ENCODE peak calls at places on chromosome 6, in ten cellular contexts. E, C, Y, R, S, Z, O, V, F and G are unnamed samples.

GRCh38 chr6:111087106-111087835 is at the start of gene SLC16A10:
- DNase-seq in O (no peak), E (peak), Z (peak), R (peak), S (peak), C (peak), V (peak), Y (peak), F (peak), G (peak)

GRCh38 chr6:155185544-155185943 is 78.3 kb upstream of the CLDN20 start:
- DNase-seq in R (peak), Z (peak), Y (no peak), V (peak), F (peak), E (peak), O (peak), S (peak), C (no peak), G (peak)

GRCh38 chr6:37314803-37315515 is 38.8 kb upstream of the RNF8 start:
- DNase-seq in F (peak), O (peak), R (peak), Y (no peak), Z (peak), C (no peak), S (peak), E (peak), V (peak), G (peak)

GRCh38 chr6:157019115-157019628 is 242.0 kb downstream of the ARID1B start:
- DNase-seq in O (no peak), E (no peak), S (no peak), R (no peak), Z (peak), F (peak), C (no peak), Y (no peak), V (no peak), G (no peak)

GRCh38 chr6:69647726-69648125 is 149.1 kb downstream of the LMBRD1 start:
- DNase-seq in O (no peak), V (no peak), Z (peak), E (no peak), F (peak), Y (no peak), R (no peak), C (no peak), S (no peak), G (no peak)

GRCh38 chr6:17656092-17656491 is 50.6 kb downstream of the NUP153 start:
- DNase-seq in Y (no peak), O (peak), Z (peak), E (no peak), F (peak), R (peak), C (no peak), V (peak), S (no peak), G (peak)

GRCh38 chr6:100620085-100620484 is 155.4 kb upstream of the SIM1 start:
- DNase-seq in Y (no peak), Z (no peak), S (no peak), R (peak), O (peak), C (no peak), F (peak), E (peak), V (peak), G (peak)

GRCh38 chr6:44039191-44039719 is 88.0 kb downstream of the MRPL14 start:
- DNase-seq in O (no peak), R (no peak), V (no peak), E (no peak), C (no peak), F (no peak), Z (no peak), S (no peak), Y (no peak), G (no peak)

GRCh38 chr6:27866370-27867050 is 45.7 kb downstream of the OR2B2 start:
- DNase-seq in E (no peak), Y (no peak), F (peak), R (peak), O (peak), V (peak), S (no peak), Z (peak), C (peak), G (peak)

GRCh38 chr6:17490724-17491123 is 97.3 kb downstream of the CAP2 start:
- DNase-seq in Z (peak), V (no peak), E (no peak), S (no peak), Y (no peak), R (peak), C (no peak), F (no peak), O (no peak), G (no peak)

GRCh38 chr6:63734923-63735322 is 99.3 kb downstream of the PHF3 start:
- DNase-seq in C (no peak), S (no peak), V (no peak), E (no peak), F (no peak), Z (no peak), R (no peak), O (no peak), Y (no peak), G (peak)

GRCh38 chr6:5248302-5249098 is 12.2 kb downstream of the LYRM4 start:
- DNase-seq in Y (no peak), F (no peak), R (no peak), E (no peak), O (no peak), S (no peak), Z (no peak), C (no peak), V (no peak), G (peak)

GRCh38 chr6:11113038-11113437 is 1.5 kb upstream of the ERVFRD-1 start:
- DNase-seq in F (no peak), Z (no peak), C (no peak), R (no peak), S (no peak), V (peak), O (no peak), Y (no peak), E (no peak), G (no peak)